ENCODE peak calls at places on chromosomes 16 and 17, in six cellular contexts. One of them, this sample, is unnamed.

GRCh38 chr16:66853261-66854139 is 9.3 kb downstream of the CA7 start:
- DNase-seq in ureter: no peak
- DNase-seq in activated T-helper 2 cell treated with anti-CD3 and anti-CD28 coated beads, Interferon-gamma antibody, Interleukin-2, Interleukin-4, amounts not matched to agents 10 μg/mL and 5 μg/mL and 100 μg/mL, durations not matched to agents 14 hours and 24 hours and 36 hours: no peak
- DNase-seq in heart right ventricle: no peak
- DNase-seq in cardiac septum: no peak
- DNase-seq in endothelial cell: no peak
- DNase-seq in this sample: no peak

GRCh38 chr17:80773243-80773991 is 218.2 kb upstream of the CHMP6 start:
- DNase-seq in ureter: no peak
- DNase-seq in cardiac septum: no peak
- DNase-seq in activated T-helper 2 cell treated with anti-CD3 and anti-CD28 coated beads, Interferon-gamma antibody, Interleukin-2, Interleukin-4, amounts not matched to agents 10 μg/mL and 5 μg/mL and 100 μg/mL, durations not matched to agents 14 hours and 24 hours and 36 hours: no peak
- DNase-seq in endothelial cell: no peak
- DNase-seq in heart right ventricle: peak; percentile 59
- DNase-seq in this sample: no peak

GRCh38 chr17:16374539-16374938 is 6.4 kb upstream of the UBB start:
- DNase-seq in ureter: no peak
- DNase-seq in cardiac septum: no peak
- DNase-seq in endothelial cell: no peak
- DNase-seq in heart right ventricle: no peak
- DNase-seq in activated T-helper 2 cell treated with anti-CD3 and anti-CD28 coated beads, Interferon-gamma antibody, Interleukin-2, Interleukin-4, amounts not matched to agents 10 μg/mL and 5 μg/mL and 100 μg/mL, durations not matched to agents 14 hours and 24 hours and 36 hours: no peak
- DNase-seq in this sample: no peak

GRCh38 chr17:50976951-50977472 is 110.9 kb upstream of the TOB1 start:
- DNase-seq in cardiac septum: no peak
- DNase-seq in ureter: no peak
- DNase-seq in heart right ventricle: no peak
- DNase-seq in activated T-helper 2 cell treated with anti-CD3 and anti-CD28 coated beads, Interferon-gamma antibody, Interleukin-2, Interleukin-4, amounts not matched to agents 10 μg/mL and 5 μg/mL and 100 μg/mL, durations not matched to agents 14 hours and 24 hours and 36 hours: no peak
- DNase-seq in endothelial cell: no peak
- DNase-seq in this sample: no peak

GRCh38 chr16:84545114-84545737 is 40.8 kb upstream of the MEAK7 start:
- DNase-seq in ureter: no peak
- DNase-seq in cardiac septum: no peak
- DNase-seq in endothelial cell: no peak
- DNase-seq in activated T-helper 2 cell treated with anti-CD3 and anti-CD28 coated beads, Interferon-gamma antibody, Interleukin-2, Interleukin-4, amounts not matched to agents 10 μg/mL and 5 μg/mL and 100 μg/mL, durations not matched to agents 14 hours and 24 hours and 36 hours: no peak
- DNase-seq in heart right ventricle: no peak
- DNase-seq in this sample: no peak

GRCh38 chr17:31754239-31754945 is 104.7 kb downstream of the COPRS start:
- DNase-seq in activated T-helper 2 cell treated with anti-CD3 and anti-CD28 coated beads, Interferon-gamma antibody, Interleukin-2, Interleukin-4, amounts not matched to agents 10 μg/mL and 5 μg/mL and 100 μg/mL, durations not matched to agents 14 hours and 24 hours and 36 hours: no peak
- DNase-seq in heart right ventricle: no peak
- DNase-seq in ureter: no peak
- DNase-seq in endothelial cell: no peak
- DNase-seq in cardiac septum: no peak
- DNase-seq in this sample: no peak

GRCh38 chr16:8848939-8849391 is 19.8 kb downstream of the CARHSP1 start:
- DNase-seq in activated T-helper 2 cell treated with anti-CD3 and anti-CD28 coated beads, Interferon-gamma antibody, Interleukin-2, Interleukin-4, amounts not matched to agents 10 μg/mL and 5 μg/mL and 100 μg/mL, durations not matched to agents 14 hours and 24 hours and 36 hours: no peak
- DNase-seq in endothelial cell: no peak
- DNase-seq in ureter: no peak
- DNase-seq in cardiac septum: peak; percentile 27
- DNase-seq in heart right ventricle: peak; percentile 2
- DNase-seq in this sample: no peak

GRCh38 chr16:86777098-86777946 is 199.0 kb downstream of the FOXL1 start:
- DNase-seq in endothelial cell: no peak
- DNase-seq in activated T-helper 2 cell treated with anti-CD3 and anti-CD28 coated beads, Interferon-gamma antibody, Interleukin-2, Interleukin-4, amounts not matched to agents 10 μg/mL and 5 μg/mL and 100 μg/mL, durations not matched to agents 14 hours and 24 hours and 36 hours: no peak
- DNase-seq in heart right ventricle: no peak
- DNase-seq in ureter: no peak
- DNase-seq in cardiac septum: no peak
- DNase-seq in this sample: no peak

GRCh38 chr16:55282441-55282840 is 41.6 kb upstream of the IRX6 start:
- DNase-seq in endothelial cell: no peak
- DNase-seq in heart right ventricle: no peak
- DNase-seq in ureter: no peak
- DNase-seq in activated T-helper 2 cell treated with anti-CD3 and anti-CD28 coated beads, Interferon-gamma antibody, Interleukin-2, Interleukin-4, amounts not matched to agents 10 μg/mL and 5 μg/mL and 100 μg/mL, durations not matched to agents 14 hours and 24 hours and 36 hours: no peak
- DNase-seq in cardiac septum: no peak
- DNase-seq in this sample: no peak

GRCh38 chr17:57530026-57530425 is 215.1 kb downstream of the CCDC182 start:
- DNase-seq in activated T-helper 2 cell treated with anti-CD3 and anti-CD28 coated beads, Interferon-gamma antibody, Interleukin-2, Interleukin-4, amounts not matched to agents 10 μg/mL and 5 μg/mL and 100 μg/mL, durations not matched to agents 14 hours and 24 hours and 36 hours: no peak
- DNase-seq in ureter: no peak
- DNase-seq in endothelial cell: no peak
- DNase-seq in heart right ventricle: no peak
- DNase-seq in cardiac septum: no peak
- DNase-seq in this sample: no peak

GRCh38 chr16:56518435-56518834 is 1.4 kb downstream of the BBS2 start:
- DNase-seq in endothelial cell: no peak
- DNase-seq in cardiac septum: no peak
- DNase-seq in activated T-helper 2 cell treated with anti-CD3 and anti-CD28 coated beads, Interferon-gamma antibody, Interleukin-2, Interleukin-4, amounts not matched to agents 10 μg/mL and 5 μg/mL and 100 μg/mL, durations not matched to agents 14 hours and 24 hours and 36 hours: no peak
- DNase-seq in heart right ventricle: no peak
- DNase-seq in ureter: no peak
- DNase-seq in this sample: no peak

GRCh38 chr16:77468831-77469230 is 34.0 kb upstream of the ADAMTS18 start:
- DNase-seq in heart right ventricle: peak; percentile 4
- DNase-seq in ureter: no peak
- DNase-seq in endothelial cell: no peak
- DNase-seq in activated T-helper 2 cell treated with anti-CD3 and anti-CD28 coated beads, Interferon-gamma antibody, Interleukin-2, Interleukin-4, amounts not matched to agents 10 μg/mL and 5 μg/mL and 100 μg/mL, durations not matched to agents 14 hours and 24 hours and 36 hours: no peak
- DNase-seq in cardiac septum: no peak
- DNase-seq in this sample: no peak

GRCh38 chr17:75575728-75576127 is 11.9 kb upstream of the MYO15B start:
- DNase-seq in cardiac septum: no peak
- DNase-seq in heart right ventricle: no peak
- DNase-seq in ureter: no peak
- DNase-seq in activated T-helper 2 cell treated with anti-CD3 and anti-CD28 coated beads, Interferon-gamma antibody, Interleukin-2, Interleukin-4, amounts not matched to agents 10 μg/mL and 5 μg/mL and 100 μg/mL, durations not matched to agents 14 hours and 24 hours and 36 hours: no peak
- DNase-seq in endothelial cell: no peak
- DNase-seq in this sample: no peak

GRCh38 chr16:2284797-2285576 is 17.1 kb upstream of the RNPS1 start:
- DNase-seq in endothelial cell: no peak
- DNase-seq in heart right ventricle: no peak
- DNase-seq in ureter: no peak
- DNase-seq in activated T-helper 2 cell treated with anti-CD3 and anti-CD28 coated beads, Interferon-gamma antibody, Interleukin-2, Interleukin-4, amounts not matched to agents 10 μg/mL and 5 μg/mL and 100 μg/mL, durations not matched to agents 14 hours and 24 hours and 36 hours: no peak
- DNase-seq in cardiac septum: no peak
- DNase-seq in this sample: no peak

GRCh38 chr17:9239821-9240658 is 218.7 kb downstream of the NTN1 start:
- DNase-seq in heart right ventricle: peak; percentile 78
- DNase-seq in endothelial cell: peak; percentile 46
- DNase-seq in activated T-helper 2 cell treated with anti-CD3 and anti-CD28 coated beads, Interferon-gamma antibody, Interleukin-2, Interleukin-4, amounts not matched to agents 10 μg/mL and 5 μg/mL and 100 μg/mL, durations not matched to agents 14 hours and 24 hours and 36 hours: peak; percentile 66
- DNase-seq in ureter: peak; percentile 82
- DNase-seq in cardiac septum: peak; percentile 87
- DNase-seq in this sample: no peak

GRCh38 chr16:87356491-87356853 is 27.1 kb downstream of the FBXO31 start:
- DNase-seq in ureter: no peak
- DNase-seq in heart right ventricle: no peak
- DNase-seq in activated T-helper 2 cell treated with anti-CD3 and anti-CD28 coated beads, Interferon-gamma antibody, Interleukin-2, Interleukin-4, amounts not matched to agents 10 μg/mL and 5 μg/mL and 100 μg/mL, durations not matched to agents 14 hours and 24 hours and 36 hours: no peak
- DNase-seq in cardiac septum: no peak
- DNase-seq in endothelial cell: no peak
- DNase-seq in this sample: no peak

GRCh38 chr17:81101614-81102306 is 63.5 kb upstream of the PVALEF start:
- DNase-seq in activated T-helper 2 cell treated with anti-CD3 and anti-CD28 coated beads, Interferon-gamma antibody, Interleukin-2, Interleukin-4, amounts not matched to agents 10 μg/mL and 5 μg/mL and 100 μg/mL, durations not matched to agents 14 hours and 24 hours and 36 hours: peak; percentile 85
- DNase-seq in cardiac septum: peak; percentile 94
- DNase-seq in heart right ventricle: peak; percentile 73
- DNase-seq in endothelial cell: peak; percentile 97
- DNase-seq in ureter: peak; percentile 68
- DNase-seq in this sample: peak; percentile 49

GRCh38 chr16:88702364-88703210 is 3.6 kb downstream of the RNF166 start:
- DNase-seq in activated T-helper 2 cell treated with anti-CD3 and anti-CD28 coated beads, Interferon-gamma antibody, Interleukin-2, Interleukin-4, amounts not matched to agents 10 μg/mL and 5 μg/mL and 100 μg/mL, durations not matched to agents 14 hours and 24 hours and 36 hours: no peak
- DNase-seq in ureter: no peak
- DNase-seq in heart right ventricle: no peak
- DNase-seq in endothelial cell: no peak
- DNase-seq in cardiac septum: no peak
- DNase-seq in this sample: no peak

GRCh38 chr17:41906465-41907184 is 12.1 kb downstream of the ACLY start:
- DNase-seq in heart right ventricle: no peak
- DNase-seq in activated T-helper 2 cell treated with anti-CD3 and anti-CD28 coated beads, Interferon-gamma antibody, Interleukin-2, Interleukin-4, amounts not matched to agents 10 μg/mL and 5 μg/mL and 100 μg/mL, durations not matched to agents 14 hours and 24 hours and 36 hours: no peak
- DNase-seq in cardiac septum: no peak
- DNase-seq in endothelial cell: no peak
- DNase-seq in ureter: no peak
- DNase-seq in this sample: no peak

GRCh38 chr16:79994413-79994812 is 393.9 kb upstream of the MAF start:
- DNase-seq in activated T-helper 2 cell treated with anti-CD3 and anti-CD28 coated beads, Interferon-gamma antibody, Interleukin-2, Interleukin-4, amounts not matched to agents 10 μg/mL and 5 μg/mL and 100 μg/mL, durations not matched to agents 14 hours and 24 hours and 36 hours: no peak
- DNase-seq in endothelial cell: no peak
- DNase-seq in cardiac septum: no peak
- DNase-seq in heart right ventricle: no peak
- DNase-seq in ureter: no peak
- DNase-seq in this sample: peak; percentile 13

GRCh38 chr17:73901249-73901648 is 257.0 kb upstream of the SDK2 start:
- DNase-seq in cardiac septum: no peak
- DNase-seq in ureter: no peak
- DNase-seq in activated T-helper 2 cell treated with anti-CD3 and anti-CD28 coated beads, Interferon-gamma antibody, Interleukin-2, Interleukin-4, amounts not matched to agents 10 μg/mL and 5 μg/mL and 100 μg/mL, durations not matched to agents 14 hours and 24 hours and 36 hours: no peak
- DNase-seq in heart right ventricle: no peak
- DNase-seq in endothelial cell: no peak
- DNase-seq in this sample: no peak

GRCh38 chr17:41966453-41967140 is at the start of gene CNP:
- DNase-seq in heart right ventricle: peak; percentile 91
- DNase-seq in ureter: peak; percentile 94
- DNase-seq in endothelial cell: peak; percentile 90
- DNase-seq in cardiac septum: peak; percentile 96
- DNase-seq in activated T-helper 2 cell treated with anti-CD3 and anti-CD28 coated beads, Interferon-gamma antibody, Interleukin-2, Interleukin-4, amounts not matched to agents 10 μg/mL and 5 μg/mL and 100 μg/mL, durations not matched to agents 14 hours and 24 hours and 36 hours: peak; percentile 86
- DNase-seq in this sample: no peak

GRCh38 chr17:64418506-64419339 is 28.1 kb upstream of the PECAM1 start:
- DNase-seq in ureter: no peak
- DNase-seq in cardiac septum: no peak
- DNase-seq in heart right ventricle: no peak
- DNase-seq in endothelial cell: no peak
- DNase-seq in activated T-helper 2 cell treated with anti-CD3 and anti-CD28 coated beads, Interferon-gamma antibody, Interleukin-2, Interleukin-4, amounts not matched to agents 10 μg/mL and 5 μg/mL and 100 μg/mL, durations not matched to agents 14 hours and 24 hours and 36 hours: no peak
- DNase-seq in this sample: no peak

GRCh38 chr17:17370711-17371110 is 67.5 kb downstream of the NT5M start:
- DNase-seq in endothelial cell: no peak
- DNase-seq in activated T-helper 2 cell treated with anti-CD3 and anti-CD28 coated beads, Interferon-gamma antibody, Interleukin-2, Interleukin-4, amounts not matched to agents 10 μg/mL and 5 μg/mL and 100 μg/mL, durations not matched to agents 14 hours and 24 hours and 36 hours: no peak
- DNase-seq in ureter: no peak
- DNase-seq in cardiac septum: no peak
- DNase-seq in heart right ventricle: no peak
- DNase-seq in this sample: no peak

GRCh38 chr17:63542942-63543821 is 7.1 kb upstream of the DCAF7 start:
- DNase-seq in heart right ventricle: no peak
- DNase-seq in cardiac septum: no peak
- DNase-seq in activated T-helper 2 cell treated with anti-CD3 and anti-CD28 coated beads, Interferon-gamma antibody, Interleukin-2, Interleukin-4, amounts not matched to agents 10 μg/mL and 5 μg/mL and 100 μg/mL, durations not matched to agents 14 hours and 24 hours and 36 hours: no peak
- DNase-seq in ureter: no peak
- DNase-seq in endothelial cell: no peak
- DNase-seq in this sample: no peak

GRCh38 chr17:21020622-21021021 is 22.2 kb downstream of the USP22 start:
- DNase-seq in cardiac septum: no peak
- DNase-seq in activated T-helper 2 cell treated with anti-CD3 and anti-CD28 coated beads, Interferon-gamma antibody, Interleukin-2, Interleukin-4, amounts not matched to agents 10 μg/mL and 5 μg/mL and 100 μg/mL, durations not matched to agents 14 hours and 24 hours and 36 hours: no peak
- DNase-seq in endothelial cell: no peak
- DNase-seq in heart right ventricle: no peak
- DNase-seq in ureter: no peak
- DNase-seq in this sample: no peak

GRCh38 chr16:12215302-12216105 is 239.0 kb downstream of the SNX29 start:
- DNase-seq in ureter: no peak
- DNase-seq in heart right ventricle: no peak
- DNase-seq in cardiac septum: no peak
- DNase-seq in activated T-helper 2 cell treated with anti-CD3 and anti-CD28 coated beads, Interferon-gamma antibody, Interleukin-2, Interleukin-4, amounts not matched to agents 10 μg/mL and 5 μg/mL and 100 μg/mL, durations not matched to agents 14 hours and 24 hours and 36 hours: no peak
- DNase-seq in endothelial cell: peak; percentile 19
- DNase-seq in this sample: peak; percentile 22

GRCh38 chr16:56357291-56357764 is 68.0 kb downstream of the AMFR start:
- DNase-seq in heart right ventricle: no peak
- DNase-seq in activated T-helper 2 cell treated with anti-CD3 and anti-CD28 coated beads, Interferon-gamma antibody, Interleukin-2, Interleukin-4, amounts not matched to agents 10 μg/mL and 5 μg/mL and 100 μg/mL, durations not matched to agents 14 hours and 24 hours and 36 hours: no peak
- DNase-seq in ureter: no peak
- DNase-seq in cardiac septum: no peak
- DNase-seq in endothelial cell: no peak
- DNase-seq in this sample: no peak

GRCh38 chr16:13793788-13794461 is 126.0 kb upstream of the ERCC4 start:
- DNase-seq in endothelial cell: no peak
- DNase-seq in ureter: peak; percentile 42
- DNase-seq in heart right ventricle: peak; percentile 21
- DNase-seq in activated T-helper 2 cell treated with anti-CD3 and anti-CD28 coated beads, Interferon-gamma antibody, Interleukin-2, Interleukin-4, amounts not matched to agents 10 μg/mL and 5 μg/mL and 100 μg/mL, durations not matched to agents 14 hours and 24 hours and 36 hours: no peak
- DNase-seq in cardiac septum: no peak
- DNase-seq in this sample: no peak

GRCh38 chr16:87601322-87602004 is 845 bp upstream of the JPH3 start:
- DNase-seq in cardiac septum: no peak
- DNase-seq in heart right ventricle: no peak
- DNase-seq in endothelial cell: no peak
- DNase-seq in ureter: no peak
- DNase-seq in activated T-helper 2 cell treated with anti-CD3 and anti-CD28 coated beads, Interferon-gamma antibody, Interleukin-2, Interleukin-4, amounts not matched to agents 10 μg/mL and 5 μg/mL and 100 μg/mL, durations not matched to agents 14 hours and 24 hours and 36 hours: no peak
- DNase-seq in this sample: no peak

This sample was measured in NT2/D1.